ENCODE peak calls at places on chromosomes 16 and 17, in four cellular contexts. P is WTC11, T is K562, U is HepG2. X is an unnamed sample.

GRCh38 chr17:82449883-82450356 is 632 bp downstream of the CYBC1 start:
- DNase-seq in P (no peak), T (no peak), U (no peak), X (no peak)

GRCh38 chr17:4492762-4493561 is 5.7 kb upstream of the SPNS2 start:
- DNase-seq in P (peak), T (peak), U (peak), X (no peak)

GRCh38 chr16:85662036-85662812 is 26.5 kb downstream of the GINS2 start:
- DNase-seq in P (no peak), T (no peak), U (no peak), X (no peak)

GRCh38 chr17:59838196-59838911 is 54.4 kb downstream of the TUBD1 start:
- DNase-seq in P (no peak), T (peak), U (no peak), X (no peak)

GRCh38 chr16:12395266-12395665 is 408.4 kb downstream of the CPPED1 start:
- DNase-seq in P (no peak), T (no peak), U (no peak), X (no peak)

GRCh38 chr16:50731130-50731988 is 10.5 kb upstream of the CYLD start:
- DNase-seq in P (no peak), T (no peak), U (no peak), X (no peak)

GRCh38 chr17:4583796-4584124 is 569 bp upstream of the SMTNL2 start:
- DNase-seq in P (peak), T (peak), U (no peak), X (peak)

GRCh38 chr16:78567713-78568112 is 468.3 kb downstream of the WWOX start:
- DNase-seq in P (no peak), T (no peak), U (no peak), X (no peak)

GRCh38 chr16:12124742-12125141 is 148.2 kb downstream of the SNX29 start:
- DNase-seq in P (no peak), T (no peak), U (no peak), X (no peak)

GRCh38 chr17:51914613-51915012 is 243.9 kb downstream of the CA10 start:
- DNase-seq in P (no peak), T (no peak), U (no peak), X (no peak)

GRCh38 chr17:15947331-15947730 is 2.4 kb downstream of the ADORA2B start:
- DNase-seq in P (no peak), T (no peak), U (no peak), X (no peak)
- TF ChIP-seq FOXJ3 in P (no peak), T (no peak), U (no peak), X (no peak)

GRCh38 chr16:9297437-9298113 is 206.1 kb downstream of the HAPSTR1 start:
- DNase-seq in P (peak), T (peak), U (peak), X (peak)
- TF ChIP-seq FOXJ3 in P (no peak), T (no peak), U (no peak), X (no peak)

GRCh38 chr16:84268661-84269060 is 26.0 kb upstream of the WFDC1 start:
- DNase-seq in P (no peak), T (no peak), U (no peak), X (no peak)

GRCh38 chr16:84268231-84268630 is 26.4 kb upstream of the WFDC1 start:
- DNase-seq in P (no peak), T (no peak), U (no peak), X (no peak)

GRCh38 chr16:84266451-84266850 is 26.6 kb upstream of the KCNG4 start:
- DNase-seq in P (peak), T (peak), U (peak), X (peak)

GRCh38 chr16:84270071-84270470 is 24.6 kb upstream of the WFDC1 start:
- DNase-seq in P (no peak), T (no peak), U (no peak), X (no peak)

DNA sequence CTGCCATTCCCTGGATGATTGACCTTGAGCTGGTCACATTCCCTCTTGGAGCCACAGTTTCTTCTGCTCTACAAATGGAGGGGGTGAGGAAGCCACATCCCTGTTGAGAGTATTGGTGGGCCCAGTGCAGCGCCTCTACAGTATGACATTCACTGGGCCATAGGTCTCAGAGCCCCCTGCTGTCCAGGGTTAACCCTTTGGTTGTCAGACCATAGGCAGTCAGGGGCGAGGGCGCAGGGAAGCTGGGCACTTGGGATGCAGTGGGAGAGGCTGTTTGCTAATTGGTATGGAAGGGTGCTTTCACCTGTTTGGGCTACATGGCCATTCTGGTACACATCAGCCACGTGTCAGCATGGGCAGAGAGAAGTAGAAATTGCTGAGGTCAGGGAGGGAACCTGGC is 27.3 kb upstream of the WFDC1 start:
- DNase-seq in P (no peak), T (no peak), U (no peak), X (no peak)
- TF ChIP-seq FOXJ3 in P (no peak), T (no peak), U (no peak), X (no peak)

GRCh38 chr17:28228109-28228840 is 90.7 kb upstream of the TMEM97 start:
- DNase-seq in P (no peak), T (no peak), U (no peak), X (peak)

GRCh38 chr17:28226563-28226962 is 92.4 kb upstream of the TMEM97 start:
- DNase-seq in P (no peak), T (no peak), U (no peak), X (no peak)

GRCh38 chr17:28228986-28229729 is 89.8 kb upstream of the TMEM97 start:
- DNase-seq in P (no peak), T (no peak), U (no peak), X (peak)

GRCh38 chr17:28227278-28228108 is 91.5 kb upstream of the TMEM97 start:
- DNase-seq in P (peak), T (no peak), U (no peak), X (peak)

DNA sequence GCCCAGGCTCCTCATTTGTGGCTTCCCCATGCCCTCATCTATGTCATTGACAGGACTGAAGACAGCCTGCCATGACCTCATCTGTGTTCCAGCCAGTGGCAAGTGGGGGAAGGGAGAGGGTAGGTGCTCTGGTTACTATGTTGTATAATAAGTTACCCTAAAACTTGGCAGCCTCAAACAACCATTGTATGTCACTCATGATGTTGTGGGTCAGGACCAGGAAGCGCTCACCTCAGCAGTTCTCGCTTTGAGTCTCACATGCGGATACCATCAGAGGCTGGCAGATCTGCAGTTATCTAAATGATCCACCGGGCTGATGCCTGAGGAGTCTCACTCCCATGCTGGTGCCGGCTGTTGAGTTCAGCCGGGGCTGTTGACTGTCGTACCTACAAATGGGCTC is 89.0 kb upstream of the TMEM97 start:
- DNase-seq in P (no peak), T (no peak), U (no peak), X (no peak)
- TF ChIP-seq FOXJ3 in P (no peak), T (no peak), U (no peak), X (no peak)

GRCh38 chr16:19997734-19998133 is 76.0 kb downstream of the GPR139 start:
- DNase-seq in P (no peak), T (no peak), U (no peak), X (no peak)
- TF ChIP-seq FOXJ3 in P (no peak), T (no peak), U (no peak), X (no peak)

GRCh38 chr17:60888812-60889709 is 211.4 kb downstream of the BCAS3 start:
- DNase-seq in P (no peak), T (no peak), U (no peak), X (no peak)

GRCh38 chr17:60893475-60893874 is 215.8 kb downstream of the BCAS3 start:
- DNase-seq in P (no peak), T (no peak), U (no peak), X (no peak)

GRCh38 chr17:60887607-60888028 is 210.0 kb downstream of the BCAS3 start:
- DNase-seq in P (no peak), T (no peak), U (no peak), X (no peak)
- TF ChIP-seq FOXJ3 in P (no peak), T (no peak), U (no peak), X (no peak)

GRCh38 chr16:30837904-30838303 is 50.9 kb upstream of the ZNF629 start:
- DNase-seq in P (no peak), T (no peak), U (no peak), X (no peak)

GRCh38 chr16:30841332-30841731 is 52.5 kb downstream of the BCL7C start:
- DNase-seq in P (no peak), T (no peak), U (no peak), X (no peak)

GRCh38 chr16:30838876-30839471 is 52.0 kb upstream of the ZNF629 start:
- DNase-seq in P (no peak), T (no peak), U (peak), X (no peak)

GRCh38 chr16:30842971-30843370 is 50.9 kb downstream of the BCL7C start:
- DNase-seq in P (no peak), T (no peak), U (no peak), X (no peak)

DNA sequence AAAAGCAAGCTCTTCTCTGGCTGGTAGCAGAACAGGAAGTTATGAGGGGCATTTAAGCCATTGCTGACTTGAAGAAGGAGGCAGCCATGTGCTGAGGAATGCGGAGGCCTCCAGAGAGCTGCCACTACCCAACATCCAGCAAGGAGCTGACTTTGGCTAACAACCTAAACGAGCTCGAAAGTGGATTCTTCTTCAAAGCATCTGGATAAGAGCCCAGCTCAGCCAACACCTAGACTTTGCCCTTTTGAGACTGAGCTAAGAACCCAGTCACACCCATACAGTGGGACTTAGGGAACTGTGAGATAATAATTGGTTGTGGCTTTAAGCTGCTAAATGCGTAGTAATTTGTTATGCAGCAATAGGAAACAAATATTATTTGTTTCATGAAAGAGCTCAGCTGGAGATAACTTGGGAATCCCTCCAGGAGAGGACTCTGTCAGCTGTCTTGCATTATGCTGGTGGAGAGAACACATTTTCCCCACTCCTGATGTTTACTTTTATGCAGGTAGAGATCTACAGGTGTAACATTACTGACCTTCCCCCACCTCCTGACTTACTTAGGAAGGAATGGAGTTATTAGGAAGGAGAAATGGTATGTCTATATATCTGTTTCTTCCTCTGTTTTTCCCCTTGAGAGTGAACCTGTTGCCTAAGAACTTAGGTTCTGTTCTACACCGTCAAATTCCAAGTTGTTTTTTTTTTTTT is 52.7 kb upstream of the ZNF629 start:
- DNase-seq in P (no peak), T (no peak), U (no peak), X (no peak)
- TF ChIP-seq FOXJ3 in P (no peak), T (no peak), U (no peak), X (no peak)

DNA sequence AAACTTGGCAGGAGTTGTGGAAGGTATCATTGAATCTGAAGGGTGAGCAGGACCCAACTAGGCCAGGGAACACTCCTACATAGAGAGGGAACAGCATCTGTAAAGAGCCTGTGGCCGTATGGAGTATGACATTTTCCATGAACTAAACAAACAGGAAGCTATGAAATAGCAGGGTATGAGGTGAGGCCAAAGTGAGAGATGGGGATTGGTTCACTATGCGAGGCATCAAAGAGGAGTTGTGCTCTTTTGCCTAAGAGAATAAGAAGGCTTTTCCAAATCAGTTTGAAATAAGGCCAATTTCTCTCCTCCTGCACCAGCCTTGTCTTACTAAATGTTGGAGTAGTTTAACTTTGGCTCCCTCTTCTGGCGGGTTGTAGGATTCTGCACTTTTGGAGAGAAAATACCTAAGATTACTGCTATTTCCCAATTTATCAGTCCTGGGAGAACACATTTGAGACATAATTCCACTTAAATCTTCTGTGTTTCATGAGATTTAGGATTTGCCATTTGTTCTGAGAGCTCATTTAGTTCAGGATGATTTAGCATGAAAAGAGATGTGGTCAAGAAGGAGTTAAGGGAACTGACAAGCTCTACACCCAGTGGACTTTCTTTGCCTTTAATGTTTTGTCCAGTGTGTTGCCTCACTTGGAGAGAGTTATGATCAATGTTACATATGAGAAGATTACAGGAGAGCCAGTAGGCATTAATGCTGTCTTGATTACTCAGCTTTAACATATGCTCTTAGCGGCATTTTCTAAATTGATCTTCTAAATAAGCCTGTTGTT is 55.4 kb downstream of the TNRC6C start:
- DNase-seq in P (peak), T (peak), U (peak), X (peak)
- TF ChIP-seq FOXJ3 in P (no peak), T (no peak), U (no peak), X (no peak)